ENCODE peak calls at places on chromosomes 2 and 18, in nine cellular contexts. Q is substantia nigra, O is H9, X is prostate gland, V is ovary, G is heart right ventricle, D is sigmoid colon, A is astrocyte, E is ascending aorta. J is an unnamed sample.

GRCh38 chr2:189982777-189983394 is 79.6 kb downstream of the MSTN start:
- DNase-seq in Q (no peak), O (no peak), X (no peak), V (no peak), G (no peak), D (no peak), A (no peak), E (no peak), J (no peak)

GRCh38 chr2:43542285-43542933 is 53.4 kb downstream of the THADA start:
- DNase-seq in Q (no peak), O (no peak), X (no peak), V (no peak), G (no peak), D (no peak), A (peak; percentile 35), E (no peak), J (no peak)

GRCh38 chr2:25521665-25522387 is 151.6 kb downstream of the DTNB start:
- DNase-seq in Q (no peak), O (no peak), X (peak; percentile 23), V (no peak), G (no peak), D (no peak), A (peak; percentile 48), E (no peak), J (no peak)

GRCh38 chr18:60865801-60866200 is 467.4 kb upstream of the CDH20 start:
- DNase-seq in Q (no peak), O (no peak), X (no peak), V (no peak), G (no peak), D (no peak), A (no peak), E (no peak), J (no peak)

GRCh38 chr18:43932140-43932539 is 654.9 kb upstream of the SYT4 start:
- DNase-seq in Q (no peak), O (no peak), X (no peak), V (no peak), G (no peak), D (no peak), A (peak; percentile 2), E (no peak), J (no peak)

GRCh38 chr2:224910535-224910934 is 131.7 kb downstream of the DOCK10 start:
- DNase-seq in Q (no peak), O (no peak), X (no peak), V (no peak), G (no peak), D (no peak), A (peak; percentile 36), E (no peak), J (no peak)

GRCh38 chr18:75211721-75212625 is 1.4 kb downstream of the TSHZ1 start:
- DNase-seq in Q (peak; percentile 10), O (peak; percentile 69), X (no peak), V (peak; percentile 72), G (peak; percentile 57), D (peak; percentile 80), A (no peak), E (peak; percentile 72), J (peak; percentile 46)

GRCh38 chr2:100924520-100925451 is 77.3 kb upstream of the RPL31 start:
- DNase-seq in Q (no peak), O (peak; percentile 8), X (no peak), V (no peak), G (no peak), D (no peak), A (peak; percentile 94), E (peak; percentile 71), J (no peak)

GRCh38 chr18:53018791-53019190 is 678.8 kb downstream of the DCC start:
- DNase-seq in Q (no peak), O (no peak), X (no peak), V (no peak), G (no peak), D (no peak), A (no peak), E (no peak), J (no peak)

GRCh38 chr2:31382452-31383120 is 32.0 kb downstream of the XDH start:
- DNase-seq in Q (no peak), O (peak; percentile 40), X (no peak), V (no peak), G (no peak), D (no peak), A (peak; percentile 54), E (no peak), J (no peak)

GRCh38 chr2:8089596-8089995 is 592.3 kb upstream of the ID2 start:
- DNase-seq in Q (no peak), O (no peak), X (no peak), V (no peak), G (no peak), D (no peak), A (peak; percentile 96), E (no peak), J (no peak)

GRCh38 chr2:25920326-25920725 is 42.0 kb upstream of the ASXL2 start:
- DNase-seq in Q (no peak), O (no peak), X (no peak), V (no peak), G (no peak), D (no peak), A (no peak), E (no peak), J (no peak)

GRCh38 chr18:53745986-53746385 is 478.5 kb downstream of the MBD2 start:
- DNase-seq in Q (no peak), O (no peak), X (no peak), V (no peak), G (no peak), D (no peak), A (no peak), E (no peak), J (no peak)

GRCh38 chr2:105802587-105802986 is 57.9 kb downstream of the NCK2 start:
- DNase-seq in Q (no peak), O (no peak), X (no peak), V (no peak), G (no peak), D (no peak), A (no peak), E (no peak), J (no peak)

GRCh38 chr2:67871696-67872320 is 191.0 kb downstream of the C1D start:
- DNase-seq in Q (no peak), O (no peak), X (no peak), V (no peak), G (no peak), D (no peak), A (peak; percentile 89), E (peak; percentile 91), J (peak; percentile 88)

GRCh38 chr2:45103351-45104145 is 94.3 kb upstream of the SIX2 start:
- DNase-seq in Q (no peak), O (no peak), X (no peak), V (no peak), G (no peak), D (no peak), A (no peak), E (no peak), J (no peak)

GRCh38 chr2:86679036-86679435 is 41.1 kb upstream of the RMND5A start:
- DNase-seq in Q (no peak), O (no peak), X (no peak), V (no peak), G (no peak), D (no peak), A (no peak), E (no peak), J (no peak)

GRCh38 chr2:237585590-237586221 is 4.8 kb downstream of the RAB17 start:
- DNase-seq in Q (no peak), O (no peak), X (no peak), V (peak; percentile 24), G (no peak), D (no peak), A (no peak), E (no peak), J (no peak)

GRCh38 chr2:64263315-64263714 is 119.1 kb upstream of the PELI1 start:
- DNase-seq in Q (no peak), O (no peak), X (no peak), V (no peak), G (no peak), D (no peak), A (peak; percentile 89), E (no peak), J (no peak)

GRCh38 chr2:232898592-232899541 is 28.8 kb downstream of the SNORC start:
- DNase-seq in Q (no peak), O (no peak), X (no peak), V (no peak), G (no peak), D (no peak), A (peak; percentile 52), E (no peak), J (no peak)

DNA sequence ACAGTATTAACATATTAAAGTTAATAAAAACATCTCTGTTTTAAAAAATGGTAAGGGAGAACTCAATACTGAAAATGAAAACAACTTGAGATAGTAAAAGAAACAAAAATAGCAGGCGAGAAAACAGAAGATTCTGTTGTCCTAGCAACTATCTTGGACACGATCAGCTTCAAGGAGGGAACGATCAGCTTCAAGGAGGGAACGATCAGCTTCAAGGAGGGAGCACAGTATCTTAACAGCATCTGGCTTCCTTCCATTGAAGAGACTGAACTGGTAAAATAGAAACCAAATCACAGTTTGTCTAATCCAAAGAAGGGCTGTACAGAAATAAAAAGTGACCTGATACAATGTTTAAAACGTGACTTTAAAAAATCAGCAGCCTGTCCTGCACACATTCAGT is 51.8 kb downstream of the NDUFA10 start:
- DNase-seq in Q (no peak), O (no peak), X (no peak), V (no peak), G (no peak), D (no peak), A (no peak), E (no peak), J (no peak)
- H3K27ac ChIP-seq in Q (no peak overlapping the region), O (no peak overlapping the region), X (peak overlapping the region; percentile 33), V (no peak overlapping the region), G (no peak overlapping the region), D (no peak overlapping the region), A (no peak overlapping the region), E (no peak overlapping the region), J (no peak overlapping the region)

GRCh38 chr2:216632952-216633615 is at the start of gene IGFBP2:
- DNase-seq in Q (no peak), O (peak; percentile 87), X (peak; percentile 24), V (peak; percentile 78), G (peak; percentile 61), D (no peak), A (peak; percentile 60), E (peak; percentile 77), J (no peak)
- H3K27ac ChIP-seq in Q (no peak within 1 kb of the TSS), O (no peak within 1 kb of the TSS), X (peak within 1 kb of the TSS; percentile 61), V (no peak within 1 kb of the TSS), G (peak within 1 kb of the TSS; percentile 64), D (no peak within 1 kb of the TSS), A (no peak within 1 kb of the TSS), E (peak within 1 kb of the TSS; percentile 88), J (peak within 1 kb of the TSS; percentile 76)

DNA sequence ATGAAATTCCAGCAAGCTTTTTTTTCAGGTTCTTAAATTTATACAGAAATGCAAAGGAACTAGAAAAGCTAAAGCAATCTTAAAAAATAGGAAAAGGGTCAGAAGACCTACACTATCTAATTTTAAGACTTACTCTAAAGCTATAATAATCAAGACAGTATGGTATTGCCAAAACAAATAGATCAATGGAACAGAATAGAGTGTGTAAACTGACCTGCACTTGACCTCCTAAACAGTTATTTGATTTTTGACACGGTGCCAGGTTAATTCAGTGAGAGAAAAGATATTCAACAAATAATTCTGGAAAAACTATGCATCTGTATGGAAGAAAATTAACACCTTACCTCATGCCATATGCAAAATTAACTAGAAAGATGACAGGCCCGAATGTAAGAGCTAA is 73.6 kb downstream of the OLA1 start:
- DNase-seq in Q (no peak), O (no peak), X (no peak), V (no peak), G (no peak), D (no peak), A (no peak), E (no peak), J (no peak)
- H3K27ac ChIP-seq in Q (no peak overlapping the region), O (no peak overlapping the region), X (no peak overlapping the region), V (no peak overlapping the region), G (no peak overlapping the region), D (no peak overlapping the region), A (no peak overlapping the region), E (no peak overlapping the region), J (no peak overlapping the region)

GRCh38 chr18:11808001-11808855 is 43.0 kb upstream of the CHMP1B start:
- DNase-seq in Q (no peak), O (peak; percentile 77), X (no peak), V (no peak), G (no peak), D (no peak), A (peak; percentile 55), E (no peak), J (no peak)
- H3K27ac ChIP-seq in Q (no peak overlapping the region), O (peak overlapping the region; percentile 87), X (no peak overlapping the region), V (no peak overlapping the region), G (no peak overlapping the region), D (no peak overlapping the region), A (peak overlapping the region; percentile 77), E (no peak overlapping the region), J (no peak overlapping the region)

J was measured in tibial artery.